ENCODE peak calls at places on chromosomes 5 and 9, in six cellular contexts. V is pancreas, N is suprapubic skin, L is GM12878, H is foreskin fibroblast, M is astrocyte. C is an unnamed sample.

GRCh38 chr5:127216906-127217675 is 73.5 kb upstream of the MEGF10 start:
- DNase-seq in H (peak), M (no peak), N (no peak), L (no peak), V (no peak), C (no peak)

GRCh38 chr5:66851306-66851705 is 255.1 kb downstream of the MAST4 start:
- DNase-seq in M (peak), N (no peak), L (no peak), V (no peak), H (peak), C (no peak)

GRCh38 chr5:40441733-40442132 is 238.0 kb upstream of the PTGER4 start:
- DNase-seq in N (no peak), M (no peak), H (no peak), V (no peak), L (no peak), C (no peak)

GRCh38 chr9:113139225-113139829 is 11.5 kb upstream of the SLC31A2 start:
- DNase-seq in M (no peak), V (no peak), L (no peak), N (no peak), H (no peak), C (no peak)

GRCh38 chr5:129367883-129368282 is 92.2 kb upstream of the ADAMTS19 start:
- DNase-seq in M (peak), H (peak), V (no peak), L (no peak), N (no peak), C (peak)

GRCh38 chr5:122183098-122183794 is 53.9 kb downstream of the ZNF474 start:
- DNase-seq in N (peak), V (peak), H (peak), L (no peak), M (peak), C (peak)

GRCh38 chr9:98709968-98710965 is 1.5 kb upstream of the GABBR2 start:
- DNase-seq in H (peak), V (no peak), L (no peak), M (peak), N (no peak), C (peak)

GRCh38 chr5:102678267-102679058 is 76.6 kb upstream of the PAM start:
- DNase-seq in H (peak), N (no peak), M (peak), L (no peak), V (no peak), C (no peak)

GRCh38 chr9:24846248-24846912 is 300.7 kb upstream of the IZUMO3 start:
- DNase-seq in H (no peak), M (no peak), V (no peak), N (no peak), L (no peak), C (no peak)

GRCh38 chr5:67267522-67268232 is 71.1 kb upstream of the CD180 start:
- DNase-seq in H (no peak), L (no peak), N (no peak), V (peak), M (no peak), C (no peak)

GRCh38 chr9:107390806-107391205 is 98.8 kb downstream of the KLF4 start:
- DNase-seq in N (no peak), L (no peak), V (no peak), M (no peak), H (peak), C (no peak)

GRCh38 chr9:137985637-137986071 is 108.1 kb downstream of the CACNA1B start:
- DNase-seq in V (no peak), L (no peak), H (no peak), M (no peak), N (no peak), C (no peak)

GRCh38 chr5:130720355-130720754 is 444.7 kb downstream of the HINT1 start:
- DNase-seq in L (no peak), M (peak), V (no peak), H (peak), N (no peak), C (no peak)

GRCh38 chr9:120735415-120736126 is 21.3 kb upstream of the MEGF9 start:
- DNase-seq in N (no peak), H (peak), V (no peak), M (no peak), L (no peak), C (peak)

GRCh38 chr9:88991066-88992030 is at the start of gene S1PR3:
- DNase-seq in V (peak), H (peak), N (peak), M (no peak), L (no peak), C (no peak)

GRCh38 chr9:98640394-98640793 is 68.3 kb downstream of the GABBR2 start:
- DNase-seq in L (no peak), N (no peak), H (no peak), M (no peak), V (no peak), C (no peak)

GRCh38 chr9:79686381-79687130 is 114.8 kb downstream of the TLE4 start:
- DNase-seq in N (peak), H (peak), V (no peak), L (no peak), M (peak), C (peak)

GRCh38 chr5:157519579-157520253 is 55.9 kb downstream of the ADAM19 start:
- DNase-seq in H (no peak), L (peak), M (no peak), N (no peak), V (no peak), C (no peak)

GRCh38 chr9:116543731-116544400 is 143.2 kb upstream of the TRIM32 start:
- DNase-seq in N (peak), V (no peak), L (no peak), M (peak), H (peak), C (peak)

GRCh38 chr5:170154297-170154696 is 48.6 kb downstream of the FOXI1 start:
- DNase-seq in V (no peak), H (no peak), L (no peak), M (no peak), N (no peak), C (no peak)

GRCh38 chr5:145941677-145942130 is 5.3 kb downstream of the SH3RF2 start:
- DNase-seq in N (no peak), M (peak), L (no peak), V (no peak), H (peak), C (no peak)

GRCh38 chr5:34519489-34520220 is 136.5 kb upstream of the RAI14 start:
- DNase-seq in M (peak), V (no peak), H (peak), L (no peak), N (no peak), C (no peak)

GRCh38 chr9:134451700-134452458 is 125.6 kb downstream of the RXRA start:
- DNase-seq in V (no peak), M (no peak), N (no peak), H (no peak), L (no peak), C (no peak)

GRCh38 chr5:148290271-148291195 is 21.7 kb upstream of the SPINK7 start:
- DNase-seq in L (no peak), N (no peak), V (no peak), H (peak), M (no peak), C (no peak)

GRCh38 chr9:91903126-91903911 is 46.7 kb downstream of the ROR2 start:
- DNase-seq in M (no peak), N (no peak), V (no peak), H (no peak), L (no peak), C (no peak)

GRCh38 chr5:62522811-62523210 is 55.8 kb upstream of the LRRC70 start:
- DNase-seq in H (no peak), N (no peak), M (no peak), L (no peak), V (no peak), C (no peak)

GRCh38 chr5:135714126-135714894 is 120.2 kb upstream of the SLC25A48 start:
- DNase-seq in M (peak), H (peak), L (no peak), N (peak), V (no peak), C (no peak)

GRCh38 chr5:119554597-119554996 is 74.8 kb upstream of the FAM170A start:
- DNase-seq in H (no peak), N (no peak), V (no peak), L (no peak), M (no peak), C (no peak)

GRCh38 chr9:27505744-27506161 is 18.3 kb upstream of the IFNK start:
- DNase-seq in N (no peak), L (no peak), H (no peak), M (peak), V (no peak), C (no peak)

GRCh38 chr9:134171316-134172197 is 7.2 kb upstream of the RNU6ATAC start:
- DNase-seq in V (no peak), L (no peak), N (no peak), H (peak), M (peak), C (no peak)

GRCh38 chr5:139740138-139740992 is 55.2 kb upstream of the PSD2 start:
- DNase-seq in M (no peak), H (no peak), V (no peak), N (no peak), L (no peak), C (no peak)

GRCh38 chr9:69333716-69334115 is 8.7 kb downstream of the ENTREP1 start:
- DNase-seq in H (no peak), N (no peak), M (no peak), V (no peak), L (no peak), C (no peak)

GRCh38 chr9:98085955-98086354 is 29.4 kb downstream of the NANS start:
- DNase-seq in H (no peak), V (no peak), M (no peak), N (peak), L (no peak), C (no peak)

DNA sequence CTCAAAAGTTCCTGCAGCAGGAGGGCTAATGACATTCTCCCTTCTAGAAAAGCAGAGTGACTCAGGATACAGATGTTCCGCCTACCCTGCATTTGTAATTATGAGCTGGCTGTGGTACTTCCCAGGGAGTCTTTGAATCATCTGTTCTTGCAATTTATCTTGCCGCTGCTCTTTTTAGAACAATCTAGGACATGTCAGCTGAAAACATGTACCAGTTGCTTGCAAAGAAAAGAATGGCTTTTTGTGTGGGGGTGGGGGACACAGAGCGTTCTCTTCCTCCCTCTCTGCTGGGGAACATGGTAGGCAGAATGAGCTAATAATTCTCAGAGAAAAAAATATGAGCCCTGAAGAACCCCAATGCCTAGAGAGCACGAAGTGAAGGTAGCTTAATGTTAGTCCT is 51.7 kb upstream of the TUT7 start:
- DNase-seq in V (no peak), H (peak), N (no peak), L (no peak), M (peak), C (peak)
- H3K4me3 ChIP-seq in V (no peak), H (peak), N (peak), L (no peak), M (peak), C (no peak)

DNA sequence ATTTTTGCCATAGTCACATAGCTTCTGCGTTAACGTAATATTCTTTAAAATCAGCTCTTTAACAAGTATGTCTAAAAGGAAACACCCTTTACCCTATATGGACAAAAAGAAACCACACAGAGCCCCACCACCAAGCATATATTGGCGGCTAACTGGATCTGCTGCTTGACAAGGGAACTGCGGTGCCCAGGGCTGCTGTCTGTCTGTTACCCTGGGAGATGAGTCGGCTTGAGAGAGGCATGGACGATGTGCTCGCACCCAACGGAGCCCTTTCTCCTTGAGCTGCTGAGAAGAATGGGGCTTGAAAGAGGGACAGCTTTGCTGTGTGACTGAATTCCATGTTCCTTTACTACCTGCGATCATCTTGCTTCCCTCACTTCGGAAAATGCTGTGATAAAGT is 158.6 kb upstream of the SHB start:
- DNase-seq in H (no peak), M (peak), V (no peak), N (no peak), L (no peak), C (no peak)
- H3K4me3 ChIP-seq in H (no peak), M (peak), V (no peak), N (no peak), L (no peak), C (no peak)

GRCh38 chr5:1343315-1343751 is 1.6 kb downstream of the CLPTM1L start:
- DNase-seq in N (peak), V (no peak), L (no peak), M (no peak), H (no peak), C (no peak)
- H3K4me3 ChIP-seq in N (peak), V (no peak), L (peak), M (no peak), H (peak), C (no peak)

DNA sequence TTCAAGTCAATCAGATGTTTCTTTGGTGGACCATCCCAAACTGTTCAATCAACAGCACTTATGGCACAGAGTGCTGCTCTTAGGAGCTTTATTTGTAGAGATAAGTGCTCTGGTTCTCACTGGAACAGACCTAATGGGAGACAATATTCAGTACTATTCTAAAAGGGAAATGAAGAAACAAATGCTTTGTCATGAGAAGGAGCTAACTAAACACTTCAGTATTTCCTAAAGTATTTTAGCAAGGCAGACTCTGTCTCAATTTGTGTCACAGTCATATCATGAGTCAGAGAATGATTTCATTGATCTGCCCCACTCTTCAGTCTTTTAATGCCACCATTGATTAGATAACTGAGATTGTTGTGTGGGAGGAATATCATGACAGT is 175.3 kb downstream of the SLF1 start:
- DNase-seq in H (peak), L (no peak), N (no peak), M (peak), V (no peak), C (peak)
- H3K4me3 ChIP-seq in H (no peak), L (no peak), N (no peak), M (no peak), V (no peak), C (no peak)

GRCh38 chr5:123455095-123455494 is 31.9 kb upstream of the CEP120 start:
- DNase-seq in V (no peak), H (no peak), L (no peak), N (no peak), M (no peak), C (no peak)

GRCh38 chr5:123450641-123451421 is 27.6 kb upstream of the CEP120 start:
- DNase-seq in M (no peak), H (no peak), L (no peak), V (no peak), N (no peak), C (no peak)

GRCh38 chr5:123450114-123450513 is 26.9 kb upstream of the CEP120 start:
- DNase-seq in H (no peak), N (no peak), V (no peak), L (no peak), M (no peak), C (no peak)

GRCh38 chr5:123454236-123454911 is 31.2 kb upstream of the CEP120 start:
- DNase-seq in L (no peak), V (no peak), N (no peak), M (no peak), H (peak), C (no peak)

DNA sequence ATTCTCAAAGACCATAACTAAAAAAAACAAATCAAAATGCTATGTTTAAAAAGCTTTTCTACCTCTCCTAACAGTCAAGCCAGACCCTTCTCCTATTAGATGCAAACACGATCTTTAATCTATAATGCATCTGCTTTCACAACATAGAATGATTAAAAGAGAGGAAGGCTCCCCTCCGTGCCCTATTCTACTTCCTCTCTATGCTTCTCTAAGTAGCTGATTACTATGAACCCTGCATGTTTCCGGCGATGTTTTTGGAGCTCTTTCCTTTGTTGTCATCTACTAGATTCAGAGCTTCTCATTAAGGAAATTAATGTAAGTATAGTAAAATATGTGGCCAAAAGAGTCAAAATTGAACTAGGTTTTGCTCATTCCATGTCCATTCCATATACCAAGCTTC is 29.2 kb upstream of the CEP120 start:
- DNase-seq in L (no peak), M (no peak), H (no peak), N (no peak), V (no peak), C (no peak)
- H3K4me3 ChIP-seq in L (no peak), M (no peak), H (no peak), N (no peak), V (no peak), C (no peak)

DNA sequence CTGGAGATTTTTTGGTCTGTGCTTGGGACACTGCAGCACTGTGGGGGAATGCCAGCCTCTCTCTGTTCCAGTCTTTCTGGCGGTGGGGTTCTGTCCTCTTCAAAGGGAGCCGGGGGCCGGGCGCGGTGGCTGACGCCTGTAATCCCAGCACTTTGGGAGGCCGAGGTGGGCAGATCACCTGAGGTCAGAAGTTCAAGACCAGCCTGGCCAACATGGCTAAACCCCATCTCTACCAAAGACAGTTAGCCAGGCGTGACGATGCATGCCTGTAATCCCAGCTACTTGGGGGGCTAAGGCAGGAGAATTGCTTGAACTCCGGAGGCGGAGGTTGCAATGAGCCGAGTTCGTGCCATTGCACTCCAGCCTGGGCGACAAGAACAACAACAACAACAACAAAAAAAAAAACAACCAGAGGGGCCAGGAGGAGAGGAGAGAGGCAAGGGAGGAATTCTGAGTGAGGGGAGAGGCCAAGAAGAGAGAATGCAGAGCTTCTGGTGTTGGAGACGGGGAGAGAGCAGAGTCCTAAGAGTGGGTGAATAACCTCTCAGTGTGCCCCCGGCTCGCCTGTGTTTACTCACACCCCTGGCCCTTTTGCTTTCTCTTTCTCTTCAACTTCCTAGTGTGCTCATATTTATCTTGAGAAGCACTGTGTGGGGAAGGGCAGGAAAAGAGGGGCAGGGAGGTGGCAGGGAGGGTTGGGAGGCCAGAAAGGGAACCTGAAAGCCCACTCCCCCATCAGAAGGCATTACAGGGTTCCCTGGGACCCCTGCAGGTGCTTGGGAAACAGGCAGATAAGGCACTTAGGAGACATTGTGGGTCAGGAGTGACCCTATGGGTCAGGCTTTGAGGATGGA is 3.2 kb upstream of the SET start:
- DNase-seq in L (no peak), N (no peak), H (no peak), V (peak), M (no peak), C (no peak)
- H3K4me3 ChIP-seq in L (peak), N (no peak), H (no peak), V (no peak), M (no peak), C (no peak)

GRCh38 chr9:130433168-130433946 is 11.4 kb upstream of the ASS1 start:
- DNase-seq in N (no peak), M (peak), L (no peak), V (no peak), H (peak), C (no peak)
- H3K4me3 ChIP-seq in N (peak), M (peak), L (no peak), V (no peak), H (peak), C (peak)

DNA sequence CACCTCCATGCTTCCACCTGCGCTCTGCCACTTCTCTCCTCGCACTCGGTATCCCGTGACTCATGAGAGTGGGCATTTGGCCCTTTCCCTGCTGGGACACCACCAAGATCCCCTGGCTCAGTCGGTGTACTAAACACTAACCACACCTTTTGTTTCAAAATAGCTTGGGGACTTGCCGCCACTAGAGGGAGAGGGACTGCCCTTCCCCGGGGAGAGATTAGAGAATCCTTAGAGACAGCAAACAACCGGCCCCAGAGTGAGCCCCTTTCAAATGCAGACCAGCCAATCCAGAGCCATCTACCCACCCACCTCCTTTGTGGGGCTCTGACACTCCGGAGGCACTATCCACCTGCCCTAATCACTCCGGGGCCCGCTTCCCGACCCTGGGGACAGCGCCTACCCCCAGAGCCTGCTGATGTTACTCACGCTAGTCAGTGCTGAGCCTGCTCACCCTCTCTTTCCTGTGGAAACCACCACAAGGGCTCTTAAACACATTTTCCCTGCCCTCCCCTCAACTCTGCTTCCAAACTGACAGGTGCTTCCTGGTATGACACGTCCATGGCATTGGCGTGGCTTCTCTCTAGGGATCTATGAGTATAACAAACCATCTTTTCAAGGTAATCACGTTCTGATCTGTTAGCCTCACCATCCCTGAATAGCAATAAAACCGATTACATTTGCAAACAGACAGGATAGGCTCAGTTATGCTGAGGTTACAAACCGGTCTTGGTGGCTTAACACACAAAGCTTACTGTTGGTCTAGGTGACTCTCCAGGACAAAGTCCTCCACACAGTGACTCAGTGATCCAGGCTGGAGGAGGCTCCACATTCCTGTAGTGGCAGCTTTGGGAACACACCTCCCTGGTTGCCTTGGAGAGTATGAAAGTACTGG is 180.1 kb upstream of the MVB12B start:
- DNase-seq in M (no peak), L (peak), V (no peak), H (no peak), N (peak), C (no peak)
- H3K4me3 ChIP-seq in M (no peak), L (no peak), V (no peak), H (no peak), N (no peak), C (no peak)

GRCh38 chr5:82105457-82105856 is 133.6 kb downstream of the ATG10 start:
- DNase-seq in N (no peak), H (peak), L (no peak), V (no peak), M (peak), C (no peak)
- H3K4me3 ChIP-seq in N (no peak), H (no peak), L (no peak), V (no peak), M (no peak), C (no peak)